ENCODE peak calls at places on chromosome 3, in six cellular contexts. Q is neuronal stem cell, L is IMR-90, B is H9, S is trophoblast cell, T is H1. I is an unnamed sample.

GRCh38 chr3:97579365-97579764 is 185.2 kb upstream of the ARL6 start:
- DNase-seq in Q (no peak), L (no peak), B (no peak), S (no peak), T (no peak), I (no peak)

GRCh38 chr3:44954962-44955361 is 21.0 kb downstream of the ZDHHC3 start:
- DNase-seq in Q (no peak), L (peak; percentile 70), B (no peak), S (peak; percentile 37), T (no peak), I (peak; percentile 78)

GRCh38 chr3:60225848-60226247 is 1025.4 kb downstream of the FHIT start:
- DNase-seq in Q (no peak), L (no peak), B (no peak), S (no peak), T (no peak), I (no peak)

GRCh38 chr3:57637391-57637790 is 40.2 kb upstream of the ARF4 start:
- DNase-seq in Q (no peak), L (peak; percentile 41), B (no peak), S (no peak), T (no peak), I (no peak)

GRCh38 chr3:197519801-197520211 is 36.0 kb downstream of the BDH1 start:
- DNase-seq in Q (no peak), L (no peak), B (peak; percentile 61), S (no peak), T (no peak), I (no peak)

GRCh38 chr3:134074001-134074789 is 44.5 kb upstream of the SLCO2A1 start:
- DNase-seq in Q (no peak), L (no peak), B (no peak), S (no peak), T (no peak), I (no peak)

GRCh38 chr3:197540961-197541377 is 14.8 kb downstream of the BDH1 start:
- DNase-seq in Q (no peak), L (no peak), B (peak; percentile 77), S (peak; percentile 35), T (no peak), I (no peak)

GRCh38 chr3:171458056-171458856 is 1.9 kb downstream of the TNIK start:
- DNase-seq in Q (peak; percentile 12), L (no peak), B (peak; percentile 53), S (no peak), T (no peak), I (peak; percentile 29)

GRCh38 chr3:110521019-110521418 is 550.6 kb upstream of the NECTIN3 start:
- DNase-seq in Q (no peak), L (peak; percentile 98), B (no peak), S (no peak), T (no peak), I (peak; percentile 88)

GRCh38 chr3:29827756-29828155 is 546.9 kb downstream of the RBMS3 start:
- DNase-seq in Q (no peak), L (peak; percentile 70), B (no peak), S (no peak), T (no peak), I (peak; percentile 62)

GRCh38 chr3:48285675-48286074 is 44.8 kb downstream of the ZNF589 start:
- DNase-seq in Q (no peak), L (no peak), B (no peak), S (no peak), T (no peak), I (no peak)
- H3K14ac ChIP-seq in Q (no peak overlapping the region), L (no peak overlapping the region), B (no peak overlapping the region), S (no peak overlapping the region), T (no peak overlapping the region), I (no peak overlapping the region)

DNA sequence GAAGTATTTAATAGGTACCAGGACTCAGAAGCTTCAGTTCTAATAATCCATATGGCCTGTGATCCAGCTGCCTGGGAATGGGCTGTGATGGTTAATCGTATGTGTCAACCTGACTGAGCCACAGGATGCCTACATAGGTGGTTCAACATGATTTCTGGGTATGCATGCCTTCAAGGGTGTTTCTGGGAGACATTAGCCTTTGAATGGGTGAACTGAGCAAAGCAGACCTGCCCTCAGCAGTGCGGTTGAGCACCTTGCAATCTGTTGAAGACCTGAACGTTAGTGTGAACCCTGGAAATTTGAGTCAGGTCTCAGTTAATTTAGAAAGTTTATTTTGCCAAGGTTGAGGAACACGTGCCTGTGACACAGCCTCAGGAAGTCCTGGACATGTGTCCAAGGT is 22.8 kb upstream of the TKT start:
- DNase-seq in Q (no peak), L (no peak), B (no peak), S (no peak), T (no peak), I (no peak)
- H3K23ac ChIP-seq in Q (no peak overlapping the region), L (no peak overlapping the region), B (no peak overlapping the region), S (no peak overlapping the region), T (no peak overlapping the region), I (no peak overlapping the region)

GRCh38 chr3:173396191-173397041 is 1.1 kb upstream of the NLGN1 start:
- DNase-seq in Q (peak; percentile 27), L (no peak), B (peak; percentile 50), S (peak; percentile 13), T (no peak), I (peak; percentile 28)

GRCh38 chr3:173399001-173399400 is 1.5 kb downstream of the NLGN1 start:
- DNase-seq in Q (no peak), L (no peak), B (no peak), S (no peak), T (no peak), I (no peak)

GRCh38 chr3:173395412-173396181 is 1.9 kb upstream of the NLGN1 start:
- DNase-seq in Q (peak; percentile 85), L (peak; percentile 74), B (peak; percentile 94), S (peak; percentile 97), T (peak; percentile 77), I (peak; percentile 83)

GRCh38 chr3:173398111-173398479 is 551 bp downstream of the NLGN1 start:
- DNase-seq in Q (no peak), L (no peak), B (no peak), S (peak; percentile 84), T (peak; percentile 5), I (no peak)

DNA sequence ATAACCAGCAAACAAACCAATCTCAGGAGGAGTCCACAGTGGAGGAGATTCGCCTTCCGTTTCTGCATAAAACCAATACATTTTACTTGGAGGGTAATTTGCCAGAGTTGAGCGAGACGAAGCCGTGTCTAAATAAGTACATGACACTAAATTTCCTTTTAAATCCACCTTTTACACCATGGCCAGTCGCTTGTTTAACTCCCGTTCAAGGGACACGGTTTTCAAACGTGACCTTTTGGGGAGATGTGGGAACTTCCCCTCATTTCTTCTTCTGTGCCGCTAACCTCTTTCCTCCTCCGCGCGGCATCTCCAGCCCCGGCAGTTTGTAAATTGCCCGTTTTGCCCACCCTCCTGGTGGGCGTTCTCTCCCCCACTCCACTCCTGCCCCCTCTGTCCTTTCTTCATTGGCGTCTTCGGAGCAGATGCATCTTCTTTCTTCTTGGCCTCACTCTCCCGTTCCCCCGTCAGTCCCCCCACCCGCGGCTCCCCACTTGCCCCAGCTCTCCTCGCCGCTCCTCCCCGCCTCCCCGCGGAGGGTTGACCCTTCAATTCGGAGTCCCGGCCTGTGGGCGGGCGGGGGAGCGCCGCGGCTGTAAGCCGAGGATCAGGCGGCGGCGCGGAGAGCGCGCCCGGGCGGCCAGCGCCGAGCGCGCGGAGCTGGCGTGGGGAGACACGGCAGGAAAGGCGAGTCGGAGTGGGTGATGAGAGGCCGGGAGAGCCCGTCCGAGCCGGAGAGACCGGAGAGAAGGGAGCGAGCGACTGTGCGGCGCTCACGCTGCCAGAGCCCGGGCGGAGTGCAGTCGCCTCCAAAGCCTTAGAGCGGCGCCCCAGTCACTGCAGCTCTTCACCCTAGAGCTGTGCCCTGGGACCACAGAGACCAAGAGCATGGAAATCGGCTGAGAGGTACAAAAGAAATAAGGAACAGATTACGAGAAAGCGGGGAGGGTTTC is at the start of gene NLGN1:
- DNase-seq in Q (peak; percentile 76), L (peak; percentile 72), B (peak; percentile 74), S (peak; percentile 48), T (peak; percentile 21), I (peak; percentile 73)
- H3K14ac ChIP-seq in Q (no peak within 1 kb of the TSS), L (peak within 1 kb of the TSS; percentile 55), B (peak within 1 kb of the TSS; percentile 74), S (no peak within 1 kb of the TSS), T (no peak within 1 kb of the TSS), I (no peak within 1 kb of the TSS)

GRCh38 chr3:129892857-129893615 is 475 bp downstream of the TMCC1 start:
- DNase-seq in Q (peak; percentile 72), L (no peak), B (peak; percentile 65), S (peak; percentile 70), T (no peak), I (peak; percentile 56)
- H3K23ac ChIP-seq in Q (peak overlapping the region; percentile 77), L (peak overlapping the region; percentile 93), B (no peak overlapping the region), S (no peak overlapping the region), T (no peak overlapping the region), I (peak overlapping the region; percentile 6)

GRCh38 chr3:39127907-39128303 is 20.4 kb downstream of the TTC21A start:
- DNase-seq in Q (no peak), L (no peak), B (no peak), S (no peak), T (no peak), I (no peak)

GRCh38 chr3:39130026-39130425 is 22.5 kb downstream of the TTC21A start:
- DNase-seq in Q (no peak), L (no peak), B (no peak), S (no peak), T (no peak), I (no peak)

GRCh38 chr3:39130693-39131265 is 22.6 kb downstream of the CSRNP1 start:
- DNase-seq in Q (no peak), L (no peak), B (no peak), S (no peak), T (no peak), I (no peak)

GRCh38 chr3:39127296-39127906 is 19.9 kb downstream of the TTC21A start:
- DNase-seq in Q (no peak), L (no peak), B (no peak), S (no peak), T (no peak), I (no peak)

GRCh38 chr3:39128951-39129350 is 21.5 kb downstream of the TTC21A start:
- DNase-seq in Q (no peak), L (no peak), B (no peak), S (no peak), T (no peak), I (no peak)
- H3K14ac ChIP-seq in Q (no peak overlapping the region), L (no peak overlapping the region), B (no peak overlapping the region), S (no peak overlapping the region), T (no peak overlapping the region), I (no peak overlapping the region)

DNA sequence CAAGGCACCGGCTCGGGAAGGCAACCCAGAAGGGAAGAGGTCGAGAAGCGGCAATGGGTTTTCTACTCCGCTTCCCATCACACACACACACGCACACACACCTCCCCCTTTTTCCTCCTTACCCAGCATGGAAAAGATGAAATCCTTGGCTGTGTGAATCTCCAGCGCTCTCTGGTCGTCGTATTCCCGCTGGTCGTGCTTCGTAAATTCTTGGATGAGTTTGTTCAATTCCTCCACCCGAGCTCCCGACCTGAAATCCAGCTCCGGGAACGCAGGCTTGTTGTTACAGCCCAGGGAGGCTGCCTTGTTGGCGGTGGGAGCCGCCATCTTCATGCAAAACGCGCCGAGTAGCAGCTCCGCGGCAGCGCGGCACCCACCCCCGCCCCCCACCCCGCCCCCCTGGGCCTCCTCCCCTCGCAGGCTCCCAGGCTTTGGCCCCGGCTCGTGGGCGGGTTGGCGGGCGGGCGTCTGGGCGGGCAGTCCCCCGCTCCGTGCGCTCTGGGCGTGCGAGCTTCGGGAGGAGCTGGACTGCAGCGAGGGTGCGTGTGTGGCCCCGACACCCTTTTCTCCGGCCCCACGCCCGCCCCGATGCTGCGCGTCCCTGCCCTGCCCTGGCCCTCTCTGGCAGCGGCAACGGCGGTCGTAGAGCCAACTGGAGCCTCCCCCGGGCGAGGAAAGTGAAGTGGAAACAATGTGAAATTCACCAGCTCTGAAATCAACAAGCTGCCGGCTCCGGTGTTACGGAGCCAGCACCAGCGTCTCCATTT is at the start of gene MB21D2:
- DNase-seq in Q (peak; percentile 68), L (peak; percentile 80), B (peak; percentile 67), S (peak; percentile 82), T (no peak), I (peak; percentile 90)
- H3K23ac ChIP-seq in Q (peak within 1 kb of the TSS; percentile 94), L (peak within 1 kb of the TSS; percentile 98), B (no peak within 1 kb of the TSS), S (no peak within 1 kb of the TSS), T (no peak within 1 kb of the TSS), I (no peak within 1 kb of the TSS)

GRCh38 chr3:127136706-127137105 is 56.2 kb upstream of the PRR23E start:
- DNase-seq in Q (no peak), L (no peak), B (no peak), S (no peak), T (no peak), I (no peak)
- H3K14ac ChIP-seq in Q (no peak overlapping the region), L (no peak overlapping the region), B (no peak overlapping the region), S (no peak overlapping the region), T (no peak overlapping the region), I (no peak overlapping the region)

I was measured in mesenchymal stem cell.